ENCODE peak calls at places on chromosome 2, in six cellular contexts. One of them, this sample, is unnamed.

GRCh38 chr2:234494361-234495075 is 2.4 kb downstream of the ARL4C start:
- DNase-seq in H1: no peak
- DNase-seq in ACHN: peak
- DNase-seq in head of caudate nucleus: no peak
- DNase-seq in lower lobe of right lung: no peak
- DNase-seq in aorta: no peak
- DNase-seq in this sample: peak

GRCh38 chr2:172704072-172704936 is 31.3 kb upstream of the RAPGEF4 start:
- DNase-seq in H1: no peak
- DNase-seq in ACHN: peak
- DNase-seq in head of caudate nucleus: no peak
- DNase-seq in lower lobe of right lung: no peak
- DNase-seq in aorta: no peak
- DNase-seq in this sample: no peak

GRCh38 chr2:10905006-10905871 is 6.5 kb upstream of the KCNF1 start:
- DNase-seq in H1: no peak
- DNase-seq in ACHN: no peak
- DNase-seq in head of caudate nucleus: no peak
- DNase-seq in lower lobe of right lung: no peak
- DNase-seq in aorta: no peak
- DNase-seq in this sample: no peak

GRCh38 chr2:230691005-230691647 is 21.5 kb upstream of the CAB39 start:
- DNase-seq in H1: peak
- DNase-seq in ACHN: peak
- DNase-seq in head of caudate nucleus: no peak
- DNase-seq in lower lobe of right lung: no peak
- DNase-seq in aorta: no peak
- DNase-seq in this sample: no peak

GRCh38 chr2:63050916-63051794 is 525 bp downstream of the OTX1 start:
- DNase-seq in H1: no peak
- DNase-seq in ACHN: peak
- DNase-seq in head of caudate nucleus: no peak
- DNase-seq in lower lobe of right lung: no peak
- DNase-seq in aorta: no peak
- DNase-seq in this sample: no peak

GRCh38 chr2:106269591-106270291 is 75.6 kb upstream of the UXS1 start:
- DNase-seq in H1: no peak
- DNase-seq in ACHN: peak
- DNase-seq in head of caudate nucleus: peak
- DNase-seq in lower lobe of right lung: peak
- DNase-seq in aorta: peak
- DNase-seq in this sample: no peak

GRCh38 chr2:4192119-4192518 is 488.7 kb downstream of the DCDC2C start:
- DNase-seq in H1: no peak
- DNase-seq in ACHN: no peak
- DNase-seq in head of caudate nucleus: no peak
- DNase-seq in lower lobe of right lung: no peak
- DNase-seq in aorta: no peak
- DNase-seq in this sample: no peak

GRCh38 chr2:73295751-73296400 is 2.5 kb upstream of the EGR4 start:
- DNase-seq in H1: no peak
- DNase-seq in ACHN: peak
- DNase-seq in head of caudate nucleus: no peak
- DNase-seq in lower lobe of right lung: no peak
- DNase-seq in aorta: no peak
- DNase-seq in this sample: peak

GRCh38 chr2:71674158-71674807 is 220.9 kb downstream of the DYSF start:
- DNase-seq in H1: no peak
- DNase-seq in ACHN: no peak
- DNase-seq in head of caudate nucleus: peak
- DNase-seq in lower lobe of right lung: no peak
- DNase-seq in aorta: no peak
- DNase-seq in this sample: no peak